ENCODE peak calls at places on chromosomes 2 and 18, in seven cellular contexts. C is cardiac fibroblast; R is stimulated activated CD8-positive, alpha-beta memory T cell treated with anti-CD3 and anti-CD28 coated beads, Interleukin-7, amount 100 ng/mL, for 1 hour; F is BJ; U is GM12892; S is choroid plexus epithelial cell; O is T-cell. P is an unnamed sample.

GRCh38 chr2:135791418-135792190 is 45.4 kb downstream of the LCT start:
- DNase-seq in U (no peak), S (peak; percentile 66), C (peak; percentile 37), F (no peak), R (no peak), O (no peak), P (no peak)

GRCh38 chr2:2647156-2647555 is 316.1 kb upstream of the MYT1L start:
- DNase-seq in U (no peak), C (no peak), S (no peak), R (no peak), O (no peak), F (no peak), P (no peak)

GRCh38 chr2:223522796-223523195 is 79.4 kb downstream of the SCG2 start:
- DNase-seq in C (no peak), O (no peak), F (no peak), R (no peak), S (peak; percentile 25), U (no peak), P (no peak)

GRCh38 chr2:188378551-188378950 is 86.9 kb downstream of the GULP1 start:
- DNase-seq in O (no peak), F (no peak), C (no peak), R (no peak), U (no peak), S (peak; percentile 19), P (no peak)

GRCh38 chr2:216696751-216697560 is 1.6 kb upstream of the IGFBP5 start:
- DNase-seq in O (no peak), U (no peak), F (no peak), C (peak; percentile 51), S (peak; percentile 72), R (no peak), P (no peak)

GRCh38 chr2:847669-848068 is 103.0 kb upstream of the SNTG2 start:
- DNase-seq in O (no peak), F (no peak), R (no peak), S (no peak), U (no peak), C (no peak), P (no peak)

GRCh38 chr2:174153757-174154680 is 94.3 kb downstream of the OLA1 start:
- DNase-seq in U (no peak), O (no peak), C (peak; percentile 82), F (peak; percentile 10), S (peak; percentile 92), R (no peak), P (no peak)

GRCh38 chr2:128631698-128632490 is 313.2 kb upstream of the HS6ST1 start:
- DNase-seq in F (no peak), O (no peak), R (no peak), S (no peak), U (no peak), C (no peak), P (no peak)

GRCh38 chr18:23812566-23813440 is 123.5 kb downstream of the LAMA3 start:
- DNase-seq in C (peak; percentile 46), R (no peak), F (no peak), U (no peak), O (no peak), S (peak; percentile 43), P (no peak)

GRCh38 chr2:106107509-106108131 is 86.5 kb downstream of the UXS1 start:
- DNase-seq in C (no peak), F (no peak), U (peak; percentile 42), S (peak; percentile 47), O (no peak), R (no peak), P (no peak)

GRCh38 chr18:62436636-62437519 is 85.9 kb upstream of the ZCCHC2 start:
- DNase-seq in U (no peak), C (peak; percentile 92), R (no peak), O (no peak), S (peak; percentile 83), F (no peak), P (no peak)

P was measured in GM12891.